ENCODE peak calls at places on chromosomes 2 and 18, in ten cellular contexts. V is fibroblast of the aortic adventitia; Q is CD8-positive, alpha-beta T cell; F is endodermal cell; C is colonic mucosa; N is astrocyte; J is mucosa of descending colon; S is right atrium auricular region; G is HFF-Myc; Y is tibial artery. E is an unnamed sample.

GRCh38 chr18:48929951-48930713 is 20.6 kb downstream of the SMAD7 start:
- DNase-seq in C (peak), Y (peak), N (peak), J (peak), Q (no peak), G (no peak), V (peak), F (no peak), S (no peak), E (peak)

GRCh38 chr2:182435754-182436153 is 8.9 kb upstream of the PDE1A start:
- DNase-seq in G (no peak), S (no peak), C (no peak), N (peak), Q (no peak), Y (no peak), F (no peak), V (peak), J (no peak), E (peak)

GRCh38 chr2:163264376-163264775 is 425.8 kb upstream of the KCNH7 start:
- DNase-seq in Q (no peak), J (no peak), Y (no peak), F (no peak), N (peak), V (peak), G (no peak), C (no peak), S (no peak), E (peak)

GRCh38 chr2:10531874-10532273 is 83.7 kb upstream of the ODC1 start:
- DNase-seq in Y (no peak), N (no peak), F (peak), J (no peak), V (no peak), Q (no peak), G (no peak), C (no peak), S (no peak), E (no peak)

GRCh38 chr2:227697013-227697412 is 20.8 kb downstream of the SLC19A3 start:
- DNase-seq in Y (no peak), V (no peak), J (no peak), S (no peak), Q (no peak), F (no peak), N (no peak), C (no peak), G (no peak), E (no peak)

GRCh38 chr2:45269149-45269793 is 260.0 kb upstream of the SIX2 start:
- DNase-seq in G (no peak), V (peak), S (no peak), Y (no peak), F (peak), J (no peak), C (no peak), Q (no peak), N (no peak), E (no peak)

GRCh38 chr18:32730068-32730467 is 42.8 kb downstream of the KLHL14 start:
- DNase-seq in S (no peak), N (no peak), Q (no peak), G (no peak), J (no peak), Y (no peak), C (no peak), F (no peak), V (no peak), E (no peak)

GRCh38 chr2:14572588-14573089 is 59.9 kb upstream of the LRATD1 start:
- DNase-seq in V (no peak), G (no peak), Y (no peak), N (no peak), Q (no peak), F (no peak), C (no peak), J (no peak), S (no peak), E (no peak)

GRCh38 chr18:58004317-58004716 is 39.7 kb upstream of the NEDD4L start:
- DNase-seq in Q (no peak), F (no peak), V (peak), Y (no peak), N (peak), G (peak), S (no peak), C (no peak), J (no peak), E (peak)

GRCh38 chr2:169693344-169693743 is 861 bp downstream of the CFAP210 start:
- DNase-seq in F (no peak), C (no peak), G (no peak), Y (no peak), V (no peak), S (no peak), N (no peak), Q (no peak), J (peak), E (no peak)

GRCh38 chr2:72917875-72918660 is 749 bp downstream of the EMX1 start:
- DNase-seq in S (no peak), Y (no peak), F (peak), G (no peak), C (no peak), Q (peak), J (no peak), N (no peak), V (no peak), E (no peak)

GRCh38 chr2:72921866-72922265 is 4.5 kb downstream of the EMX1 start:
- DNase-seq in J (no peak), G (no peak), N (no peak), Q (no peak), F (peak), Y (no peak), C (no peak), V (no peak), S (no peak), E (no peak)

GRCh38 chr2:72921088-72921851 is 4.0 kb downstream of the EMX1 start:
- DNase-seq in J (no peak), S (no peak), Q (peak), N (no peak), C (no peak), V (no peak), G (no peak), F (peak), Y (no peak), E (no peak)

GRCh38 chr2:72919414-72920316 is 2.3 kb downstream of the EMX1 start:
- DNase-seq in V (peak), C (no peak), S (no peak), N (no peak), G (no peak), F (peak), J (no peak), Y (no peak), Q (peak), E (no peak)

DNA sequence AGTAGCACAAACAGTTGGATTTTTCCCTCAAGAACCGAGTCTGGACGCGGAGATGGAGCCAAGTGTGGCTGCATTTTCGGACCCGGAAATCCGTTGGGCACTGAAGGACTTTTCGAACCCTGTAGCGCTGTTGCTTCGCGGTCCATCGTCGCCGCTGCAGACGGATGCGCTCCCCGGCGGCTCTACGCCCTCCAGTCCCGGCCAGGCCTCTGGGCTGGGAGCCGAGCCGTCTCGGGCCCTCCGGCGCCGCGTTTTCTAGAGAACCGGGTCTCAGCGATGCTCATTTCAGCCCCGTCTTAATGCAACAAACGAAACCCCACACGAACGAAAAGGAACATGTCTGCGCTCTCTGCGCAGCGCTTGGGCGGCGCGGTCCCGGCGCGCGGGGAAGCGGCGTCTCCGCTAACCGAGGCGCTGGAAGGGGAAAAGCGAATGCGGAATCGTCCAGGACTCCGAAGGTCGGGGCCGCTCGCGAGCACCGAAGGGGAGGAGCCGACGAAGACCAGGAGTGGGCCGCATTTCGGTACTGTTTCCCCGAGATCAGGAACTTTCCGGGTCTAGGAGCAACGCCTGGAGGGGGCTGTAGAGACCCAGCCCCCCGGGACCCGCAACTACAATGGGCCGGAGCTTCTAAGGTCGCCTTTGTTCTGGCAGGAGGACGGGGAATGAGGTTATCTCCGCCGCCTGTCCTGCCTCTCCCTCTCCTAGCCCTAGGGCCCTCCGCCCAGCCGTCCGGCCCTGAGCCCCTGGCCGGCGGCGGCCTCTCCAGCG is 3.2 kb downstream of the EMX1 start:
- DNase-seq in F (peak), V (peak), S (no peak), Y (no peak), Q (peak), C (peak), N (peak), G (no peak), J (no peak), E (no peak)
- H3K4me3 ChIP-seq in F (peak), V (peak), S (peak), Y (peak), Q (peak), C (no peak), N (peak), G (no peak), J (no peak), E (no peak)

DNA sequence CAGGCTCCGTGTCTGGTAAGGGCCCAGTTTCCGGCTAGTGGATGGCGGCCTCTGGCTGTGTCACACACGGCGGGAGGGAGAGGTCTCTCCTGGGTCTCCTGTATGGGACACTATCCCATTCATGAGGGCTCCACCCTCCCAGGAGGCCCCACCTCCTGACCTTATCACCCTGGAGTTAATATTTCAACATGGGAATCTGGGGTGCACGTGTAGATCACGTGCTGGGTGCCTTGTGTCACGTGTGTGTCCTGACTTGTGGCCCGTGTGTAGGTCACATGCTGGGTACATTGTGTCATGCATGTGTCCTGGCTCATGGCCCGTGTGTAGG is 9.9 kb downstream of the NEU4 start:
- DNase-seq in C (peak), Y (no peak), V (no peak), N (no peak), Q (peak), G (no peak), S (peak), J (peak), F (peak), E (no peak)
- TF ChIP-seq CTCF in C (no peak), Y (no peak), V (no peak), N (no peak), Q (no peak), G (no peak), S (no peak), J (no peak), F (no peak), E (no peak)

GRCh38 chr2:118300807-118301206 is 212.5 kb downstream of the INSIG2 start:
- DNase-seq in G (no peak), V (no peak), J (no peak), Q (no peak), C (no peak), F (no peak), Y (no peak), N (peak), S (no peak), E (no peak)
- H3K4me3 ChIP-seq in G (no peak), V (no peak), J (no peak), Q (no peak), C (no peak), F (no peak), Y (no peak), N (no peak), S (no peak), E (no peak)

DNA sequence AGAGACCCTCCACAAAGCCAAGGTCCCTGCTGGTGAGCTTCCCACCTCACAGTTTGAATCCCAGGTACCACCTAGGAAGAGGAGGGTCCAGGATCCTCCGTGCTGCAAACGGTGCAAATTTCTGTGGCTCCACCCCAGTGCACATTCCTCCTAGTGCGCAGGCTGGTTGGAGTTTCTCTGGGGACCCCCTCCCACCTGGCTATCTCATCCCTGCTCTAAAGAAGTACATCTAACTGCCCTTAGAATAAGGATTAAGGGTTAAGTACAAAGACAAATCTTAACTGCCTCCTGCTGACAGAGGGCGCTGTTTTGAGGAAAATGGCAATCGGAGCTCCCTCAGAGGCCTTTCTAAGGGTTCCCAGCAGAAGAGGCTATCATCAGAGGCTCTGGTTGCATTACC is 109.6 kb upstream of the FSIP2 start:
- DNase-seq in V (peak), Q (no peak), S (no peak), F (peak), Y (no peak), N (no peak), G (no peak), C (peak), J (peak), E (no peak)
- TF ChIP-seq CTCF in V (peak), Q (no peak), S (no peak), F (peak), Y (no peak), N (no peak), G (no peak), C (peak), J (no peak), E (no peak)

E was measured in AG09309.